ENCODE peak calls at places on chromosomes 2 and 18, in seven cellular contexts. V is NCI-H1105, R is endothelial cell of umbilical vein, P is posterior cingulate gyrus, I is right atrium auricular region, D is fibroblast of pulmonary artery, O is RKO. Q is an unnamed sample.

GRCh38 chr18:25503567-25504081 is 151.7 kb upstream of the ZNF521 start:
- DNase-seq in R (peak), P (peak), D (peak), I (peak), V (peak), O (no peak), Q (no peak)

GRCh38 chr2:59425292-59425691 is 1128.2 kb downstream of the BCL11A start:
- DNase-seq in I (no peak), D (no peak), R (no peak), P (no peak), O (peak), V (no peak), Q (no peak)

GRCh38 chr2:227415538-227416424 is 28.0 kb upstream of the SCYGR1 start:
- DNase-seq in O (peak), I (peak), D (peak), P (no peak), V (no peak), R (peak), Q (peak)

GRCh38 chr18:36539674-36540073 is 242.2 kb downstream of the FHOD3 start:
- DNase-seq in O (no peak), R (no peak), D (peak), P (no peak), I (no peak), V (no peak), Q (no peak)

GRCh38 chr2:66686768-66687167 is 251.8 kb downstream of the MEIS1 start:
- DNase-seq in I (no peak), P (no peak), D (peak), V (no peak), R (no peak), O (peak), Q (no peak)

GRCh38 chr2:64839844-64840243 is 149.4 kb upstream of the SLC1A4 start:
- DNase-seq in O (no peak), P (no peak), I (no peak), V (no peak), D (no peak), R (no peak), Q (peak)

GRCh38 chr2:102621630-102622029 is 2.3 kb downstream of the SLC9A2 start:
- DNase-seq in V (no peak), P (no peak), O (no peak), I (no peak), D (no peak), R (no peak), Q (no peak)

GRCh38 chr2:201257381-201257940 is 2.9 kb upstream of the CASP8 start:
- DNase-seq in R (no peak), I (no peak), P (no peak), D (no peak), V (no peak), O (no peak), Q (peak)

GRCh38 chr2:115160523-115161521 is 718.4 kb downstream of the DPP10 start:
- DNase-seq in O (no peak), R (no peak), V (peak), P (peak), D (no peak), I (no peak), Q (no peak)

GRCh38 chr2:38093503-38093902 is 17.6 kb upstream of the CYP1B1 start:
- DNase-seq in I (no peak), O (no peak), P (no peak), R (no peak), V (no peak), D (no peak), Q (no peak)

GRCh38 chr2:85066874-85067351 is 66.3 kb upstream of the TCF7L1 start:
- DNase-seq in R (peak), O (peak), D (peak), P (peak), I (peak), V (peak), Q (no peak)

Q was measured in spleen.